ENCODE peak calls at places on chromosome 19, in five cellular contexts. One of them, this sample, is unnamed.

GRCh38 chr19:49395581-49396407 is 7.7 kb downstream of the KASH5 start:
- DNase-seq in OCI-LY7: no peak
- DNase-seq in GM12865: peak
- DNase-seq in Caco-2: no peak
- DNase-seq in B cell: no peak
- DNase-seq in this sample: no peak

GRCh38 chr19:10655457-10656312 is 1.5 kb downstream of the ILF3 start:
- DNase-seq in OCI-LY7: peak
- DNase-seq in GM12865: no peak
- DNase-seq in Caco-2: no peak
- DNase-seq in B cell: no peak
- DNase-seq in this sample: no peak

GRCh38 chr19:35306473-35307246 is 14.7 kb downstream of the MAG start:
- DNase-seq in OCI-LY7: peak
- DNase-seq in GM12865: peak
- DNase-seq in Caco-2: peak
- DNase-seq in B cell: peak
- DNase-seq in this sample: peak

GRCh38 chr19:869245-870177 is 10.0 kb downstream of the CFD start:
- DNase-seq in OCI-LY7: no peak
- DNase-seq in GM12865: no peak
- DNase-seq in Caco-2: no peak
- DNase-seq in B cell: no peak
- DNase-seq in this sample: no peak

GRCh38 chr19:44653977-44654784 is 10.5 kb downstream of the PVR start:
- DNase-seq in OCI-LY7: peak
- DNase-seq in GM12865: peak
- DNase-seq in Caco-2: peak
- DNase-seq in B cell: peak
- DNase-seq in this sample: peak

GRCh38 chr19:10191347-10191746 is 3.4 kb downstream of the DNMT1 start:
- DNase-seq in OCI-LY7: no peak
- DNase-seq in GM12865: no peak
- DNase-seq in Caco-2: peak
- DNase-seq in B cell: no peak
- DNase-seq in this sample: no peak

GRCh38 chr19:58009666-58010301 is 7.2 kb upstream of the ZNF606 start:
- DNase-seq in OCI-LY7: no peak
- DNase-seq in GM12865: peak
- DNase-seq in Caco-2: peak
- DNase-seq in B cell: peak
- DNase-seq in this sample: peak

GRCh38 chr19:53898680-53899341 is 10.3 kb upstream of the CACNG7 start:
- DNase-seq in OCI-LY7: no peak
- DNase-seq in GM12865: no peak
- DNase-seq in Caco-2: no peak
- DNase-seq in B cell: no peak
- DNase-seq in this sample: no peak

GRCh38 chr19:50333235-50333736 is 4.1 kb upstream of the KCNC3 start:
- DNase-seq in OCI-LY7: peak
- DNase-seq in GM12865: peak
- DNase-seq in Caco-2: peak
- DNase-seq in B cell: peak
- DNase-seq in this sample: peak

DNA sequence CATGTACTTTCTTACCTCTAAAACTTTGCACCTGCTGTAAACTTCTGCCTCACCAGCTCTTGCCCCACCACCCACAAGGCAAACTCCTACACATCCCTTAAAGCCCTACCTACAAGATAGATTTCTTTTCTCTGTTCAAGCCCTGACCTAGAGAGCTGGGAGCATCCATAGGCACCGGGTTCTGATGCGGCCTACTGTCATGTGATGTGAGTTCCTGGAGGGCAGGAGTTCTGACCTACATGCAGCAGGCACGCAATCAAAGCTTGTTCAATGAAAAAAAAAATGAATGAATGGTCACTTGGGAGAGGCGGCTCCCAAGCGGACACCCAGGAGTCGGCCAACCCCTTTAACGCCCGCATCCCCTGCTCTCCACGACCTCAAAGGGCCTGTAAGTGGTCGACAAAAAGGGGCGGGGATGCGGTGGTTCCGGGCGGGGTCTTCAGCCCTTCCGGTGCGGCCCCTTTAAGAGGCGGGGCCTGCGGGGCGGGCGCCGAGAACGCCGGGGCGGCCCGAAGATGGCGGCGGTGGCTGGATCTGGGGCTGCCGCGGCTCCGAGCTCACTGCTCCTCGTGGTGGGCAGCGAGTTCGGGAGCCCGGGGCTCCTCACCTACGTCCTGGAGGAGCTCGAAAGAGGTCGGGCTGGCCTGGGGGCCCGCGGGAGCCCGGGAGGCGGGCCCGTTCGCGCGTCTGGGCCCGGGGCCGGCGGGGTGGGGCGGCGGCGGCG is at the start of gene MAP1S:
- DNase-seq in OCI-LY7: peak
- DNase-seq in GM12865: peak
- DNase-seq in Caco-2: peak
- DNase-seq in B cell: peak
- DNase-seq in this sample: peak
- TF ChIP-seq CTCF in OCI-LY7: no peak
- TF ChIP-seq CTCF in GM12865: no peak
- TF ChIP-seq CTCF in Caco-2: no peak
- TF ChIP-seq CTCF in B cell: no peak
- TF ChIP-seq CTCF in this sample: no peak

GRCh38 chr19:7179917-7180306 is 110.4 kb downstream of the ZNF557 start:
- DNase-seq in OCI-LY7: no peak
- DNase-seq in GM12865: no peak
- DNase-seq in Caco-2: no peak
- DNase-seq in B cell: no peak
- DNase-seq in this sample: no peak

GRCh38 chr19:7182489-7182888 is 111.7 kb downstream of the INSR start:
- DNase-seq in OCI-LY7: no peak
- DNase-seq in GM12865: no peak
- DNase-seq in Caco-2: no peak
- DNase-seq in B cell: no peak
- DNase-seq in this sample: no peak

GRCh38 chr19:7176792-7177191 is 107.3 kb downstream of the ZNF557 start:
- DNase-seq in OCI-LY7: no peak
- DNase-seq in GM12865: no peak
- DNase-seq in Caco-2: no peak
- DNase-seq in B cell: no peak
- DNase-seq in this sample: no peak

GRCh38 chr19:7172794-7173193 is 103.3 kb downstream of the ZNF557 start:
- DNase-seq in OCI-LY7: no peak
- DNase-seq in GM12865: no peak
- DNase-seq in Caco-2: no peak
- DNase-seq in B cell: no peak
- DNase-seq in this sample: no peak

DNA sequence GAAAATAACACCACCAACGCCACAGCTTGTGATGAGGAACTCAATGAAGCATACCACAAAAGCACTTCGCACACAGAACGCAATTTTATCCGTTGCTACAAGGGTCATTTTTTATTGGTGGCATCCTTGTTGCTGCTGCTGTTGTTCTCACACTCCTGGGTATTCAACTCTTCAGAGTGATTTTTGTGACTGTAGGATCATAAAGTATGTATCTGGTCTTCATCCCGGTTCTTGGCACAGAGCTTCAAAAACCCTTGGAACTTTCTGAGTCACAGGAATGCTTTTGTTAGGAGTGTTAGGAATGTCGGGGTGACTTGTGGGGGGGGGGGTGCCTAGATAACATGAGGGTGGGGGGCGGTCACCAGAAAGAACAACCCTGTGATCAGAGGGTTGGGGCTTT is 108.4 kb downstream of the ZNF557 start:
- DNase-seq in OCI-LY7: no peak
- DNase-seq in GM12865: no peak
- DNase-seq in Caco-2: no peak
- DNase-seq in B cell: no peak
- DNase-seq in this sample: no peak
- TF ChIP-seq CTCF in OCI-LY7: no peak
- TF ChIP-seq CTCF in GM12865: no peak
- TF ChIP-seq CTCF in Caco-2: no peak
- TF ChIP-seq CTCF in B cell: no peak
- TF ChIP-seq CTCF in this sample: no peak

GRCh38 chr19:3547767-3548282 is 8.9 kb downstream of the TEKTIP1 start:
- DNase-seq in OCI-LY7: no peak
- DNase-seq in GM12865: no peak
- DNase-seq in Caco-2: no peak
- DNase-seq in B cell: no peak
- DNase-seq in this sample: no peak
- TF ChIP-seq CTCF in OCI-LY7: peak
- TF ChIP-seq CTCF in GM12865: no peak
- TF ChIP-seq CTCF in Caco-2: no peak
- TF ChIP-seq CTCF in B cell: peak
- TF ChIP-seq CTCF in this sample: no peak

GRCh38 chr19:42111811-42112210 is 20.4 kb downstream of the POU2F2 start:
- DNase-seq in OCI-LY7: no peak
- DNase-seq in GM12865: no peak
- DNase-seq in Caco-2: no peak
- DNase-seq in B cell: no peak
- DNase-seq in this sample: no peak

GRCh38 chr19:42114412-42114811 is 17.8 kb downstream of the POU2F2 start:
- DNase-seq in OCI-LY7: peak
- DNase-seq in GM12865: peak
- DNase-seq in Caco-2: no peak
- DNase-seq in B cell: peak
- DNase-seq in this sample: peak

GRCh38 chr19:42115219-42115618 is 17.0 kb downstream of the POU2F2 start:
- DNase-seq in OCI-LY7: peak
- DNase-seq in GM12865: no peak
- DNase-seq in Caco-2: no peak
- DNase-seq in B cell: no peak
- DNase-seq in this sample: no peak

GRCh38 chr19:42115705-42116104 is 16.5 kb downstream of the POU2F2 start:
- DNase-seq in OCI-LY7: peak
- DNase-seq in GM12865: no peak
- DNase-seq in Caco-2: no peak
- DNase-seq in B cell: no peak
- DNase-seq in this sample: no peak

DNA sequence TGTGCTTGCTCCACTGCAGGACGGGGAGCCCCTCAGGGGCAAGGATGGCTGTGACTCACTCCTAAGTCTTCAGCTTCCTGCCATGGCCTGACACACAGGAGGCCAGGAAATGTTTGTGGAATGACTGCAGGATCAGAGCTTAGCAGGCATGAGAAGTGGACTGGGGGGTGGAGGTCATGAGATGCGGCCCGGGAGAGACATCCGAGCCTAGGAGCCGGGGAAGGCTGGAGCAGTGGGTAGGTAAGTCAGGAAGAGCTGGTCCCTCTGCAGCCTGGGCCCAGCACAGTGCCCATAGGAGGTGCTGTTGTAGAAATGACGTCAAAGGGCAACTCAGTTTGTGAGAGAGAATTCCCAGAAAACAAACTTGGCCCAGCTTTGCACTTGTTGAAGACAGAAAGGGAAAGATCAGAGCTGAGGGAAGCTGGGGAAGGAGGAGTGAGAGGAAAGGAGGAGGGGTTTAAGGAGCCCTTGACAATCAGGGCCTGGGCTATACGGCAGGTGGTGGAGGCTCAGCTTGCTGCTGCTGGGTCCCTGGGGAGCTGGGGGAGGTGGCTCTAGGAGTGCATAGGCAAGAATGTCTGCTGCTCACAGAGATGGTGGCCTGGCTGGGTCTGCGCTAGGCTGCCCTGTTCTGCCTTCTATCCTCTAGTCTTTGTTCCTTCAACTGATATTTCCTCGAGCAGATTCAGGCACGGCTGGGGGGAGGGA is 18.5 kb downstream of the POU2F2 start:
- DNase-seq in OCI-LY7: peak
- DNase-seq in GM12865: peak
- DNase-seq in Caco-2: no peak
- DNase-seq in B cell: peak
- DNase-seq in this sample: peak
- TF ChIP-seq CTCF in OCI-LY7: peak
- TF ChIP-seq CTCF in GM12865: peak
- TF ChIP-seq CTCF in Caco-2: no peak
- TF ChIP-seq CTCF in B cell: no peak
- TF ChIP-seq CTCF in this sample: peak

GRCh38 chr19:18062043-18062442 is 24.7 kb downstream of the IL12RB1 start:
- DNase-seq in OCI-LY7: no peak
- DNase-seq in GM12865: no peak
- DNase-seq in Caco-2: no peak
- DNase-seq in B cell: no peak
- DNase-seq in this sample: no peak

GRCh38 chr19:18059902-18060301 is 26.8 kb downstream of the IL12RB1 start:
- DNase-seq in OCI-LY7: no peak
- DNase-seq in GM12865: no peak
- DNase-seq in Caco-2: no peak
- DNase-seq in B cell: no peak
- DNase-seq in this sample: no peak

GRCh38 chr19:18060472-18060871 is 26.3 kb downstream of the IL12RB1 start:
- DNase-seq in OCI-LY7: no peak
- DNase-seq in GM12865: no peak
- DNase-seq in Caco-2: no peak
- DNase-seq in B cell: no peak
- DNase-seq in this sample: no peak

GRCh38 chr19:18065173-18065495 is 21.6 kb downstream of the IL12RB1 start:
- DNase-seq in OCI-LY7: no peak
- DNase-seq in GM12865: no peak
- DNase-seq in Caco-2: no peak
- DNase-seq in B cell: no peak
- DNase-seq in this sample: no peak

GRCh38 chr19:18063463-18063862 is 23.3 kb downstream of the IL12RB1 start:
- DNase-seq in OCI-LY7: no peak
- DNase-seq in GM12865: peak
- DNase-seq in Caco-2: peak
- DNase-seq in B cell: peak
- DNase-seq in this sample: no peak
- TF ChIP-seq CTCF in OCI-LY7: peak
- TF ChIP-seq CTCF in GM12865: peak
- TF ChIP-seq CTCF in Caco-2: no peak
- TF ChIP-seq CTCF in B cell: no peak
- TF ChIP-seq CTCF in this sample: peak

This sample was measured in GM13977.